ENCODE peak calls at places on chromosomes 4 and X, in eight cellular contexts. A is transverse colon, L is small intestine, B is PC-9, T is SJSA1, O is psoas muscle, N is heart right ventricle, E is fibroblast of lung. K is an unnamed sample.

GRCh38 chrX:132266583-132267355 is 47.5 kb upstream of the RAP2C start:
- DNase-seq in A (no peak), L (peak; percentile 6), B (no peak), T (no peak), O (no peak), N (no peak), E (peak; percentile 49), K (no peak)

GRCh38 chr4:141501931-141502330 is 134.5 kb upstream of the IL15 start:
- DNase-seq in A (no peak), L (no peak), B (no peak), T (no peak), O (no peak), N (no peak), E (peak; percentile 35), K (no peak)

GRCh38 chrX:44305921-44306320 is 37.6 kb downstream of the EFHC2 start:
- DNase-seq in A (no peak), L (peak; percentile 29), B (no peak), T (no peak), O (no peak), N (no peak), E (no peak), K (no peak)

GRCh38 chr4:176539785-176540175 is 220.0 kb downstream of the SPCS3 start:
- DNase-seq in A (no peak), L (no peak), B (no peak), T (no peak), O (no peak), N (no peak), E (peak; percentile 48), K (no peak)

GRCh38 chr4:168836482-168836881 is 173.6 kb downstream of the CBR4 start:
- DNase-seq in A (no peak), L (no peak), B (no peak), T (no peak), O (no peak), N (peak; percentile 32), E (peak; percentile 20), K (no peak)

GRCh38 chr4:183376381-183376780 is 54.2 kb upstream of the CLDN24 start:
- DNase-seq in A (no peak), L (no peak), B (no peak), T (no peak), O (no peak), N (no peak), E (no peak), K (no peak)

GRCh38 chr4:10006604-10007435 is 14.5 kb downstream of the SLC2A9 start:
- DNase-seq in A (peak; percentile 82), L (peak; percentile 99), B (peak; percentile 79), T (no peak), O (no peak), N (no peak), E (peak; percentile 42), K (peak; percentile 90)

GRCh38 chr4:84639143-84639542 is 56.2 kb downstream of the CDS1 start:
- DNase-seq in A (no peak), L (no peak), B (no peak), T (no peak), O (no peak), N (no peak), E (no peak), K (no peak)

GRCh38 chr4:128242601-128243000 is 45.0 kb downstream of the PGRMC2 start:
- DNase-seq in A (no peak), L (no peak), B (no peak), T (no peak), O (no peak), N (no peak), E (no peak), K (no peak)
- H3K4me1 ChIP-seq in A (no peaks in the 10 kb centered on the region), L (no peaks in the 10 kb centered on the region), B (peaks cover 20% of the 10 kb centered on the region), T (peaks cover 32% of the 10 kb centered on the region), O (no peaks in the 10 kb centered on the region), N (no peaks in the 10 kb centered on the region), E (peaks cover 9% of the 10 kb centered on the region), K (peaks cover 24% of the 10 kb centered on the region)

GRCh38 chr4:76723916-76724315 is 174.0 kb downstream of the SOWAHB start:
- DNase-seq in A (no peak), L (no peak), B (no peak), T (no peak), O (no peak), N (no peak), E (peak; percentile 98), K (no peak)

GRCh38 chr4:76725039-76725438 is 172.9 kb downstream of the SOWAHB start:
- DNase-seq in A (no peak), L (no peak), B (no peak), T (no peak), O (no peak), N (no peak), E (no peak), K (no peak)

GRCh38 chr4:76723373-76723772 is 174.6 kb downstream of the SOWAHB start:
- DNase-seq in A (no peak), L (no peak), B (no peak), T (no peak), O (no peak), N (no peak), E (peak; percentile 39), K (no peak)

GRCh38 chr4:76726631-76727030 is 171.3 kb downstream of the SOWAHB start:
- DNase-seq in A (no peak), L (no peak), B (no peak), T (no peak), O (no peak), N (no peak), E (no peak), K (no peak)

GRCh38 chr4:76726141-76726540 is 171.8 kb downstream of the SOWAHB start:
- DNase-seq in A (no peak), L (no peak), B (no peak), T (no peak), O (no peak), N (no peak), E (peak; percentile 24), K (no peak)
- H3K4me1 ChIP-seq in A (peaks cover 19% of the 10 kb centered on the region), L (no peaks in the 10 kb centered on the region), B (peaks cover 33% of the 10 kb centered on the region), T (peaks cover 37% of the 10 kb centered on the region), O (no peaks in the 10 kb centered on the region), N (no peaks in the 10 kb centered on the region), E (peaks cover 6% of the 10 kb centered on the region), K (peaks cover 30% of the 10 kb centered on the region)

GRCh38 chr4:37667197-37668100 is 18.7 kb downstream of the RELL1 start:
- DNase-seq in A (no peak), L (no peak), B (no peak), T (no peak), O (no peak), N (no peak), E (no peak), K (no peak)
- H3K4me1 ChIP-seq in A (peaks cover 63% of the 10 kb centered on the region), L (peaks cover 28% of the 10 kb centered on the region), B (peaks cover 16% of the 10 kb centered on the region), T (peaks cover 29% of the 10 kb centered on the region), O (peaks cover 51% of the 10 kb centered on the region), N (peaks cover 52% of the 10 kb centered on the region), E (peaks cover 25% of the 10 kb centered on the region), K (peaks cover 29% of the 10 kb centered on the region)

GRCh38 chrX:130055103-130055502 is 55.2 kb downstream of the ELF4 start:
- DNase-seq in A (no peak), L (no peak), B (no peak), T (no peak), O (peak; percentile 33), N (no peak), E (peak; percentile 72), K (no peak)

GRCh38 chrX:130055899-130056298 is 54.4 kb downstream of the ELF4 start:
- DNase-seq in A (no peak), L (no peak), B (no peak), T (no peak), O (no peak), N (no peak), E (no peak), K (no peak)

GRCh38 chrX:130057209-130057608 is 53.1 kb downstream of the ELF4 start:
- DNase-seq in A (no peak), L (no peak), B (no peak), T (no peak), O (no peak), N (no peak), E (no peak), K (no peak)

GRCh38 chrX:130058667-130059066 is 51.6 kb downstream of the ELF4 start:
- DNase-seq in A (no peak), L (no peak), B (no peak), T (no peak), O (no peak), N (no peak), E (no peak), K (no peak)

DNA sequence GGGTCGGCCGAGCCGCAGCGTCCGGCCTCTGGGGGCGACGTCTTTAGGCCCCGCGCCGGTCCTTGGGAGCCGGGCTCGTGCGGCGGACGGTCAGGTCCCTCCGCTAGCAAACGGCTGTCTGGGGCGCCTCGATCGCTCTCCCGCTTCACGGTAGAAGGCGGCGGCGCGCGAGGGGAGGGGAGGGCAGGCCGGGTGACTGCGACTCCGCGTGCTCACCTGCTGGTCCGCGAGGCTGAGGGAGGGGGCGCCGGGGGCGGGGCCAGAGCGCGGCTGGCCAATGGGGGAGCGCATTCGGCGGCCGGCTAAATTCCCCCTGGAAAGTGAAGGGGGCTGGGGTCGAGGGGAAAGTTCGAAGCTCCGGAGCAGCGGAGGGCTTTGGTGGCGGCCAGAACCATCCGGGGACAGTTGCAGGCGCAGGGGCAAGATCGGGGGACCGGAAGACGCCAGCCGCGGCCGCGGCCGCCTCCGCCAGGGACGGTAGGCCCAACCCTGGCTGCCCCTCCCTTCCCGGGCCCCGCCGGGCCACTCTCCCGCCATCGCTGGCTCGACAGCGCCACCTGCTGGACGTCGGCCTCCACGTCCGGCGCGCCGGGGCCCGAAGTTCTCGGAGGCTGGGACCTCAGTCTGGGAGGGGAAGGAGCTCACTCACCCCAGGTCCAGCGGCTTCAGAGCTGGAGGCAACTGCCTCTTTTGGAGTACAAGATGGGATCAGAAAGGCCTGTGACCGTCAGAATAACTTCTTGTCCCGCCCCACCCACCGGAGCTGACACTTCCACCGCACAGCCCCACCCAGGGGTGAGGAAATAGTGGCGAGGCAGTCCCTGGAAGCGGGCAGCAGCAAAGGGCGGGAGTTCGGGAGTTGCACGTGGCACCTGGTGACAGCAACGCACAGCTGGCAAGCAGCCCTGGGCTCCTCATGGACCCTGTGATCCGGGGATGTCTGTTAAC is 49.9 kb downstream of the ELF4 start:
- DNase-seq in A (peak; percentile 86), L (peak; percentile 73), B (peak; percentile 93), T (peak; percentile 72), O (peak; percentile 81), N (peak; percentile 69), E (peak; percentile 42), K (no peak)
- H3K4me1 ChIP-seq in A (peaks cover 11% of the 10 kb centered on the region), L (no peaks in the 10 kb centered on the region), B (no peaks in the 10 kb centered on the region), T (peaks cover 11% of the 10 kb centered on the region), O (no peaks in the 10 kb centered on the region), N (no peaks in the 10 kb centered on the region), E (no peaks in the 10 kb centered on the region), K (peaks cover 3% of the 10 kb centered on the region)